ENCODE peak calls at places on chromosomes 13 and 19, in four cellular contexts. O, S, R and D are unnamed samples.

GRCh38 chr13:37395544-37395943 is 203.0 kb downstream of the POSTN start:
- DNase-seq in S (no peak), O (no peak), R (no peak), D (no peak)

GRCh38 chr13:110818747-110819146 is 96.1 kb downstream of the ANKRD10 start:
- DNase-seq in S (no peak), R (no peak), O (no peak), D (no peak)

GRCh38 chr13:99813346-99814095 is 158.0 kb downstream of the ZIC5 start:
- DNase-seq in S (no peak), O (no peak), R (no peak), D (no peak)

GRCh38 chr13:45078003-45078402 is 42.3 kb upstream of the GTF2F2 start:
- DNase-seq in R (no peak), O (no peak), S (no peak), D (no peak)

GRCh38 chr19:53877361-53877766 is 4.6 kb upstream of the PRKCG start:
- DNase-seq in S (no peak), O (no peak), R (no peak), D (peak)

GRCh38 chr13:26019881-26020535 is 31.8 kb downstream of the SHISA2 start:
- DNase-seq in O (peak), S (peak), R (no peak), D (peak)

GRCh38 chr19:35322014-35322413 is 7.0 kb upstream of the CD22 start:
- DNase-seq in R (no peak), S (no peak), O (no peak), D (no peak)

GRCh38 chr19:18208098-18208951 is 4.5 kb upstream of the RAB3A start:
- DNase-seq in O (no peak), S (peak), R (peak), D (peak)

GRCh38 chr13:107202371-107203023 is 634.6 kb upstream of the ARGLU1 start:
- DNase-seq in O (peak), R (peak), S (peak), D (peak)

GRCh38 chr13:49649244-49649962 is 21.1 kb downstream of the ARL11 start:
- DNase-seq in O (peak), S (peak), R (no peak), D (peak)

GRCh38 chr13:114078501-114079451 is 53.6 kb downstream of the RASA3 start:
- DNase-seq in O (peak), S (peak), R (peak), D (peak)

GRCh38 chr19:43913383-43913782 is 21.7 kb downstream of the ZNF45 start:
- DNase-seq in R (no peak), O (no peak), S (no peak), D (no peak)

GRCh38 chr13:98563071-98563470 is 13.8 kb downstream of the STK24 start:
- DNase-seq in R (no peak), O (no peak), S (no peak), D (no peak)

GRCh38 chr19:55091955-55092354 is 16.3 kb downstream of the EPS8L1 start:
- DNase-seq in R (no peak), O (no peak), S (no peak), D (no peak)

GRCh38 chr19:6185093-6185824 is 49.8 kb downstream of the ACSBG2 start:
- DNase-seq in S (no peak), R (no peak), O (no peak), D (no peak)

GRCh38 chr13:73825143-73825542 is 309.1 kb downstream of the KLF12 start:
- DNase-seq in S (no peak), O (no peak), R (no peak), D (no peak)

GRCh38 chr19:55069859-55070225 is 5.8 kb upstream of the EPS8L1 start:
- DNase-seq in R (no peak), S (no peak), O (no peak), D (no peak)

GRCh38 chr19:10602330-10603083 is 15.4 kb upstream of the AP1M2 start:
- DNase-seq in O (peak), S (peak), R (peak), D (peak)

GRCh38 chr19:5369962-5370367 is 29.4 kb upstream of the PTPRS start:
- DNase-seq in S (peak), O (peak), R (peak), D (peak)

GRCh38 chr19:39277598-39277997 is 9.4 kb downstream of the IFNL2 start:
- DNase-seq in R (no peak), O (peak), S (peak), D (peak)

GRCh38 chr13:36674337-36675212 is 755 bp downstream of the SERTM1 start:
- DNase-seq in O (no peak), R (no peak), S (no peak), D (no peak)

GRCh38 chr19:58474997-58475713 is 997 bp upstream of the ZNF446 start:
- DNase-seq in O (no peak), R (no peak), S (no peak), D (no peak)
- TF ChIP-seq CTCF in O (no peak), R (no peak), S (no peak), D (no peak)

GRCh38 chr19:11905928-11906327 is 18.3 kb downstream of the ZNF69 start:
- DNase-seq in R (no peak), O (no peak), S (no peak), D (no peak)
- H3K4me3 ChIP-seq in R (no peak), O (no peak), S (no peak), D (no peak)

GRCh38 chr19:13962738-13963602 is 10.7 kb downstream of the DCAF15 start:
- DNase-seq in R (no peak), S (no peak), O (no peak), D (no peak)

GRCh38 chr19:13959962-13960862 is 7.9 kb downstream of the DCAF15 start:
- DNase-seq in R (no peak), O (no peak), S (no peak), D (no peak)

GRCh38 chr19:13961826-13962737 is 9.8 kb downstream of the DCAF15 start:
- DNase-seq in R (no peak), O (no peak), S (no peak), D (no peak)

GRCh38 chr19:13959141-13959961 is 7.0 kb downstream of the DCAF15 start:
- DNase-seq in O (no peak), S (no peak), R (no peak), D (no peak)

GRCh38 chr19:13960863-13961784 is 8.8 kb downstream of the DCAF15 start:
- DNase-seq in R (no peak), O (no peak), S (no peak), D (no peak)
- TF ChIP-seq CTCF in R (no peak), O (peak), S (peak), D (no peak)

GRCh38 chr13:113064534-113065405 is 40.8 kb upstream of the F7 start:
- DNase-seq in R (no peak), S (peak), O (no peak), D (peak)
- H3K4me3 ChIP-seq in R (no peak), S (no peak), O (no peak), D (no peak)